ENCODE peak calls at places on chromosome 4, in four cellular contexts. Z, E, M and S are unnamed samples.
A peak's percentile ranks its signal among the peaks of the same experiment; 100 is the strongest.

GRCh38 chr4:108813261-108813660 is 50.4 kb upstream of the ETNPPL start:
- DNase-seq in Z (no peak), E (no peak), M (no peak), S (no peak)

GRCh38 chr4:74444891-74445642 is at the start of gene AREG:
- DNase-seq in Z (peak; percentile 78), E (peak; percentile 47), M (peak; percentile 83), S (peak; percentile 81)

GRCh38 chr4:56552273-56552672 is 46.7 kb downstream of the ARL9 start:
- DNase-seq in Z (no peak), E (no peak), M (no peak), S (no peak)

GRCh38 chr4:183987529-183987946 is 82.4 kb downstream of the STOX2 start:
- DNase-seq in Z (no peak), E (peak; percentile 85), M (peak; percentile 21), S (no peak)

GRCh38 chr4:35189988-35190613 is 1054.2 kb downstream of the ARAP2 start:
- DNase-seq in Z (no peak), E (no peak), M (no peak), S (no peak)

GRCh38 chr4:612052-612748 is 13.2 kb upstream of the PDE6B start:
- DNase-seq in Z (no peak), E (no peak), M (no peak), S (no peak)

GRCh38 chr4:25890653-25891485 is 23.2 kb upstream of the SMIM20 start:
- DNase-seq in Z (no peak), E (no peak), M (no peak), S (no peak)

GRCh38 chr4:83582289-83582756 is 46.4 kb downstream of the GPAT3 start:
- DNase-seq in Z (peak; percentile 48), E (peak; percentile 66), M (no peak), S (no peak)

GRCh38 chr4:40627540-40627939 is 2.1 kb downstream of the RBM47 start:
- DNase-seq in Z (no peak), E (no peak), M (no peak), S (no peak)

GRCh38 chr4:140368686-140369085 is 4.8 kb upstream of the SCOC start:
- DNase-seq in Z (no peak), E (peak; percentile 16), M (no peak), S (no peak)

GRCh38 chr4:71050809-71051208 is 57.4 kb downstream of the DCK start:
- DNase-seq in Z (no peak), E (no peak), M (no peak), S (no peak)

GRCh38 chr4:142350886-142351285 is 495.2 kb downstream of the INPP4B start:
- DNase-seq in Z (no peak), E (peak; percentile 80), M (no peak), S (no peak)

GRCh38 chr4:153252122-153252521 is 47.9 kb downstream of the TRIM2 start:
- DNase-seq in Z (no peak), E (no peak), M (no peak), S (no peak)

GRCh38 chr4:71830497-71831178 is 46.8 kb upstream of the GC start:
- DNase-seq in Z (no peak), E (no peak), M (no peak), S (no peak)

GRCh38 chr4:23105759-23106370 is 413.1 kb downstream of the GBA3 start:
- DNase-seq in Z (no peak), E (no peak), M (no peak), S (no peak)

GRCh38 chr4:48033825-48034413 is 17.3 kb downstream of the NIPAL1 start:
- DNase-seq in Z (no peak), E (peak; percentile 16), M (peak; percentile 10), S (no peak)

GRCh38 chr4:98474408-98474844 is 184.0 kb downstream of the TSPAN5 start:
- DNase-seq in Z (no peak), E (peak; percentile 76), M (no peak), S (no peak)

GRCh38 chr4:103996637-103997036 is 276.9 kb upstream of the TACR3 start:
- DNase-seq in Z (no peak), E (peak; percentile 12), M (peak; percentile 78), S (peak; percentile 11)

GRCh38 chr4:103998752-103999151 is 279.0 kb upstream of the TACR3 start:
- DNase-seq in Z (no peak), E (no peak), M (no peak), S (no peak)

GRCh38 chr4:103996059-103996458 is 276.3 kb upstream of the TACR3 start:
- DNase-seq in Z (no peak), E (no peak), M (peak; percentile 56), S (no peak)

GRCh38 chr4:103994059-103994458 is 274.3 kb upstream of the TACR3 start:
- DNase-seq in Z (no peak), E (no peak), M (peak; percentile 55), S (peak; percentile 11)
- TF ChIP-seq CTCF in Z (peak; percentile 23), E (no peak), M (peak; percentile 36), S (no peak)

DNA sequence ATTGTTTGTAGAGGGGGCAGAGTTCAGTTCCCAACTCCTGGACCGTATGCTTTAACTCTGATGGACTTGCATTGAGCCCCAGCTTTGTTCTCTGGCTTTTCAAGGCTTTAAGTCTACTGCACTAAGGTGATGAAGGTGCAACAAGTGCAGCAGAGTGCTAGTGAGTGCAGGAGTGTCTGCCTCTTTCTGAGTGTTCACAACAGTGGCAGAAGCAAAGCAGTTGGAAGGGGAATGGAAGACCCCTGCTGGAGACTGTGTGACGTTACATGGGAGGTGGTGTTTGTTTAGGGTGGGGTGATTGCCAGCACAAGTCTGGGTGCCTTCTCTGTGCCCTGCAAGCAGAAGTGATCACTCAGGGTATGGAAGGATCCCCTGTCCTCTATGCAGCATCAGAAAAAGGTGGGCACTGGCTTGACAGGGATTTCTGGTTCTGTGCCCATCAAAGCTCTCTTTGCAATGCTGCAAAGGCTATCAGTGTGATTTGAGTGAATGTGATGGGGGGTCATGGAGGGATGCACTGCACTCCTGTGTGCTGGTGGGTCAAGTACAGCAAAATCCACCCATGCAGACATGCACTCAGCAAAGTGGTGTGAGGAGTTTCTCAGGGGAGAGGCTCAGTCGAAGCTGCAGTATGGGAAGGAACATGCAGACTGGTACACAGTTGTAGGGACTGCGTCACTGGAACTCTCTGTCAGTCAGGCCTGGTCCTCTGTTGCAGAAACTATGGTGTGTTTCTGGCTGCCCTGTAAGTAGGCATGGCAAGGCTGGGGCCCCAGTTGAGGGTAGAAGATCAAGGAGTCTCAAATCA is 70.9 kb upstream of the UGT2B7 start:
- DNase-seq in Z (no peak), E (no peak), M (peak; percentile 2), S (no peak)
- TF ChIP-seq CTCF in Z (peak; percentile 27), E (peak; percentile 38), M (peak; percentile 55), S (no peak)

GRCh38 chr4:145216532-145216931 is 36.1 kb upstream of the OTUD4 start:
- DNase-seq in Z (no peak), E (peak; percentile 64), M (peak; percentile 24), S (no peak)
- TF ChIP-seq CTCF in Z (peak; percentile 50), E (peak; percentile 72), M (peak; percentile 49), S (peak; percentile 45)

GRCh38 chr4:186486172-186486571 is 69.2 kb downstream of the MTNR1A start:
- DNase-seq in Z (no peak), E (no peak), M (no peak), S (no peak)
- TF ChIP-seq CTCF in Z (no peak), E (no peak), M (no peak), S (no peak)

GRCh38 chr4:127782275-127783025 is at the start of gene HSPA4L:
- DNase-seq in Z (peak; percentile 65), E (peak; percentile 59), M (peak; percentile 63), S (peak; percentile 65)
- TF ChIP-seq CTCF in Z (peak; percentile 27), E (peak; percentile 26), M (peak; percentile 33), S (peak; percentile 8)

GRCh38 chr4:72909461-72909860 is 160.1 kb downstream of the COX18 start:
- DNase-seq in Z (no peak), E (peak; percentile 34), M (no peak), S (no peak)
- TF ChIP-seq CTCF in Z (peak; percentile 66), E (peak; percentile 47), M (peak; percentile 40), S (no peak)

GRCh38 chr4:105357258-105357657 is 116.6 kb downstream of the PPA2 start:
- DNase-seq in Z (no peak), E (no peak), M (no peak), S (no peak)

GRCh38 chr4:105361021-105361420 is 112.8 kb downstream of the PPA2 start:
- DNase-seq in Z (no peak), E (no peak), M (no peak), S (no peak)
- TF ChIP-seq CTCF in Z (no peak), E (no peak), M (no peak), S (no peak)

DNA sequence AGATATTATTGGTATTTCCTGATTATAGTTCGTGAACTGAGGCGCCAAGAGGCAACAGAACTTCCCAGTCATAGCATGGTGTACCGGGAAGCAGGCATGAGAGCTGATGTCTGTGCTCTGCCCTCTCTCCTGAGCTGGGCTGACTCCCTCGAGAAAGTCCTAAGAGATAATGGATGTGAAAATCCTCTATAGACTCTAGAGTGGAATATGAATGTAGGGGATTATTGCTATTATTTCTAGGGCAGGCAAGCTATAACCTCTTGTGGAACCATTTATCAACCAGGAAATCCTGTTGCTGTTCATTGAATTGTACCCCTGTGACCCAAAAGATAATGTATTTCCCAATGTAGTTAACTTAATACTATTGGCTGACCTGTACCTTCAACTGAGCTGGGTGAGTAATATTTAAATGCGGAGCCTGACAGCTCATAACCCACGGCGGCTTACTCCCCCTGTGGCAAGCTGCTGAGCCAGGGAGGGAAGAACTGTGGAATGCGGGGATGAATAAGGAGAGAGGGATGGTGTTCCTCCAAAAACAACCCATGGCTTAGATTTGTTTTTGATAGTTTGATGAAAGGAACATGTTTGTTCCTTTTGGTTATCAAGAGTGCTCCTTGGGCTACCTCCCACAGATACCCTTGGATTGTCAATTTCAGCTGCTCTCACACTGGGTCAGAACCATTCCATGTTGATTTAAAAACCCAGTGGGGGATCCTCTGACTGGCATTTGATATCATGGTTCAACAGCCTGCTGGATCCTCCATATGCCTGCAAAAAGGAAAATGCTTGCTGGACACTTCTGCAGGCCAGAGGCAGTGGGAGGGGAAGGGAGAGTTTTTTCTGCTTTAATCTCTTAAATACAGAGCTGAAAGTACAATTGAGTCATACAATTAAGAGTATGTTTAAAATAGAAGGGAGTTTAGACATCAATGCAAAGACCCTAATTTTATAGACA is 339.0 kb upstream of the BOD1L1 start:
- DNase-seq in Z (no peak), E (peak; percentile 85), M (no peak), S (no peak)
- TF ChIP-seq CTCF in Z (no peak), E (peak; percentile 39), M (no peak), S (no peak)

GRCh38 chr4:2418652-2419571 is at the start of gene CFAP99:
- DNase-seq in Z (peak; percentile 98), E (peak; percentile 91), M (peak; percentile 91), S (peak; percentile 99)
- TF ChIP-seq CTCF in Z (no peak), E (no peak), M (peak; percentile 9), S (peak; percentile 37)

GRCh38 chr4:168707205-168707604 is 210.4 kb downstream of the PALLD start:
- DNase-seq in Z (no peak), E (peak; percentile 28), M (no peak), S (no peak)
- TF ChIP-seq CTCF in Z (no peak), E (no peak), M (no peak), S (no peak)